ENCODE peak calls at places on chromosomes 7 and 10, in seven cellular contexts. N is AG04449, Q is K562, C is GM12865, E is ascending aorta, F is kidney epithelial cell, X is chondrocyte. Y is an unnamed sample.

GRCh38 chr7:98280791-98281756 is at the start of gene BRI3:
- DNase-seq in N (no peak), Q (peak), C (peak), E (peak), F (no peak), X (no peak), Y (peak)

GRCh38 chr7:133853706-133854276 is 273.3 kb upstream of the LRGUK start:
- DNase-seq in N (peak), Q (peak), C (peak), E (no peak), F (peak), X (no peak), Y (peak)

GRCh38 chr10:77164616-77165311 is 472.8 kb downstream of the KCNMA1 start:
- DNase-seq in N (no peak), Q (no peak), C (no peak), E (no peak), F (no peak), X (no peak), Y (no peak)

GRCh38 chr10:30705086-30705624 is 75.6 kb upstream of the LYZL2 start:
- DNase-seq in N (no peak), Q (no peak), C (peak), E (no peak), F (no peak), X (no peak), Y (no peak)

GRCh38 chr10:6721480-6721879 is 141.4 kb upstream of the PRKCQ start:
- DNase-seq in N (peak), Q (no peak), C (no peak), E (peak), F (peak), X (no peak), Y (no peak)

GRCh38 chr10:29858352-29859267 is 200.8 kb downstream of the JCAD start:
- DNase-seq in N (peak), Q (no peak), C (no peak), E (peak), F (peak), X (no peak), Y (no peak)

GRCh38 chr7:114988755-114989154 is 66.9 kb downstream of the MDFIC start:
- DNase-seq in N (no peak), Q (no peak), C (no peak), E (no peak), F (peak), X (no peak), Y (no peak)

GRCh38 chr10:3538291-3538849 is 246.6 kb downstream of the KLF6 start:
- DNase-seq in N (no peak), Q (no peak), C (no peak), E (no peak), F (no peak), X (no peak), Y (no peak)

GRCh38 chr10:82266438-82266837 is 391.4 kb downstream of the NRG3 start:
- DNase-seq in N (no peak), Q (no peak), C (no peak), E (no peak), F (peak), X (no peak), Y (no peak)

GRCh38 chr7:31744294-31744874 is 57.4 kb downstream of the PPP1R17 start:
- DNase-seq in N (peak), Q (peak), C (peak), E (no peak), F (peak), X (no peak), Y (peak)

GRCh38 chr10:83045731-83046130 is 1093.6 kb upstream of the GHITM start:
- DNase-seq in N (no peak), Q (no peak), C (no peak), E (no peak), F (no peak), X (no peak), Y (no peak)

GRCh38 chr10:31582365-31583052 is 263.5 kb downstream of the ZEB1 start:
- DNase-seq in N (no peak), Q (no peak), C (no peak), E (no peak), F (no peak), X (no peak), Y (no peak)

GRCh38 chr10:29642996-29643395 is 8.2 kb upstream of the SVIL start:
- DNase-seq in N (no peak), Q (no peak), C (no peak), E (no peak), F (no peak), X (no peak), Y (no peak)

GRCh38 chr10:82211331-82211730 is 336.3 kb downstream of the NRG3 start:
- DNase-seq in N (no peak), Q (no peak), C (no peak), E (no peak), F (no peak), X (no peak), Y (no peak)

GRCh38 chr7:126698446-126698845 is 554.3 kb downstream of the GRM8 start:
- DNase-seq in N (no peak), Q (no peak), C (no peak), E (no peak), F (peak), X (no peak), Y (no peak)

GRCh38 chr10:14074062-14074884 is 256.5 kb downstream of the FRMD4A start:
- DNase-seq in N (peak), Q (no peak), C (no peak), E (peak), F (peak), X (no peak), Y (no peak)

GRCh38 chr10:72122221-72122620 is 33.9 kb upstream of the SPOCK2 start:
- DNase-seq in N (no peak), Q (no peak), C (no peak), E (no peak), F (no peak), X (no peak), Y (no peak)

GRCh38 chr10:31942892-31943291 is 14.3 kb upstream of the ARHGAP12 start:
- DNase-seq in N (no peak), Q (no peak), C (no peak), E (no peak), F (no peak), X (no peak), Y (no peak)

GRCh38 chr10:70678757-70679489 is 6.6 kb downstream of the ADAMTS14 start:
- DNase-seq in N (no peak), Q (no peak), C (no peak), E (no peak), F (no peak), X (peak), Y (no peak)

GRCh38 chr7:111486472-111487142 is 75.7 kb downstream of the IMMP2L start:
- DNase-seq in N (peak), Q (peak), C (peak), E (no peak), F (peak), X (no peak), Y (peak)

GRCh38 chr10:23340346-23340745 is 4.3 kb downstream of the C10orf67 start:
- DNase-seq in N (no peak), Q (no peak), C (no peak), E (no peak), F (no peak), X (no peak), Y (no peak)

GRCh38 chr10:1461016-1461415 is 276.3 kb downstream of the ADARB2 start:
- DNase-seq in N (no peak), Q (no peak), C (no peak), E (no peak), F (no peak), X (no peak), Y (no peak)

GRCh38 chr7:109901916-109902315 is 1189.0 kb upstream of the LRRN3 start:
- DNase-seq in N (no peak), Q (no peak), C (no peak), E (no peak), F (no peak), X (no peak), Y (no peak)
- TF ChIP-seq CTCF in N (no peak), Q (no peak), C (no peak), E (no peak), F (no peak), X (no peak), Y (no peak)

GRCh38 chr10:86400705-86401587 is 34.4 kb upstream of the GRID1 start:
- DNase-seq in N (no peak), Q (no peak), C (peak), E (peak), F (no peak), X (peak), Y (peak)
- TF ChIP-seq CTCF in N (peak), Q (no peak), C (no peak), E (peak), F (peak), X (peak), Y (no peak)

GRCh38 chr7:7181519-7182155 is 707 bp upstream of the C1GALT1 start:
- DNase-seq in N (no peak), Q (peak), C (peak), E (peak), F (no peak), X (no peak), Y (peak)
- TF ChIP-seq CTCF in N (no peak), Q (no peak), C (no peak), E (no peak), F (peak), X (no peak), Y (peak)

GRCh38 chr10:123995461-123996131 is 97.8 kb downstream of the CHST15 start:
- DNase-seq in N (peak), Q (no peak), C (peak), E (peak), F (peak), X (peak), Y (peak)
- TF ChIP-seq CTCF in N (peak), Q (no peak), C (peak), E (peak), F (peak), X (peak), Y (peak)

GRCh38 chr7:29606830-29607229 is 43.2 kb downstream of the PRR15 start:
- DNase-seq in N (no peak), Q (no peak), C (no peak), E (no peak), F (no peak), X (no peak), Y (no peak)

GRCh38 chr7:29610031-29610490 is 46.4 kb downstream of the PRR15 start:
- DNase-seq in N (no peak), Q (no peak), C (no peak), E (no peak), F (no peak), X (no peak), Y (no peak)

GRCh38 chr7:29607889-29608288 is 44.3 kb downstream of the PRR15 start:
- DNase-seq in N (peak), Q (peak), C (no peak), E (no peak), F (no peak), X (no peak), Y (no peak)

GRCh38 chr7:29607259-29607658 is 43.6 kb downstream of the PRR15 start:
- DNase-seq in N (no peak), Q (no peak), C (no peak), E (no peak), F (no peak), X (no peak), Y (no peak)

GRCh38 chr7:29609162-29610030 is 45.8 kb downstream of the PRR15 start:
- DNase-seq in N (no peak), Q (peak), C (peak), E (no peak), F (no peak), X (no peak), Y (no peak)
- TF ChIP-seq CTCF in N (peak), Q (peak), C (peak), E (peak), F (peak), X (peak), Y (peak)

GRCh38 chr7:75639071-75639892 is 99.5 kb downstream of the HIP1 start:
- DNase-seq in N (no peak), Q (peak), C (peak), E (peak), F (no peak), X (no peak), Y (peak)

GRCh38 chr7:75639893-75640600 is 98.7 kb downstream of the HIP1 start:
- DNase-seq in N (no peak), Q (no peak), C (no peak), E (no peak), F (no peak), X (no peak), Y (no peak)

GRCh38 chr7:75642810-75643486 is 95.8 kb downstream of the HIP1 start:
- DNase-seq in N (no peak), Q (peak), C (peak), E (peak), F (no peak), X (no peak), Y (peak)

GRCh38 chr7:75637854-75638606 is 100.7 kb downstream of the HIP1 start:
- DNase-seq in N (no peak), Q (no peak), C (no peak), E (no peak), F (no peak), X (no peak), Y (no peak)

DNA sequence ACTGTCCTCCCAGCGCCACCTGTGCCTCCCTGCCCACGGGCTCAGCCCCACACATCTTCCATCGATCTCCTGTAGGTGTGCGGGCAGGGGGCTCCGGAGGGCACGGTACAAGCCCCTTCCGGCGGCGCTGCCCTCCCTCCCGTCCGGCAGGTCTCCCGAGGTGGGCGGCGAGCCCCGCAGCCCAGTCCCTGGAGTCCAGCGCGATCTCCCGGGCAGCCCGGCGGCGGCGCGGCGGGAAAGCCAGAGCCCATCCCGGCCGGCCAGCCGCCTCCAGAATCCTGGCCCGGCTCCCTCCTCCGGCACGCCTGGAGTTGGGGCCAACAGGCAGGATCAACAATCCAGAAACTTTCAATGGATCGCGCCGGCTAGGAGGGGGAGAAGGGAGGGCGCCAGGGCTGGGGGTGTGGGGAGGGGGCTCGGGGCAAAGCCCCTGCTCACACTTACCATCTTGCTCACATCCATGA is 100.1 kb downstream of the HIP1 start:
- DNase-seq in N (no peak), Q (no peak), C (no peak), E (peak), F (no peak), X (no peak), Y (no peak)
- TF ChIP-seq CTCF in N (no peak), Q (no peak), C (no peak), E (no peak), F (no peak), X (peak), Y (no peak)

GRCh38 chr10:73887038-73888015 is 13.0 kb upstream of the CAMK2G start:
- DNase-seq in N (peak), Q (no peak), C (no peak), E (peak), F (no peak), X (no peak), Y (no peak)
- TF ChIP-seq CTCF in N (no peak), Q (no peak), C (no peak), E (no peak), F (no peak), X (peak), Y (no peak)